ENCODE peak calls at places on chromosomes 16 and 17, in four cellular contexts. One of them, this sample, is unnamed.

GRCh38 chr16:86126891-86127290 is 227.9 kb downstream of the IRF8 start:
- DNase-seq in Peyer's patch: no peak
- DNase-seq in testis: no peak
- DNase-seq in prostate gland: no peak
- DNase-seq in this sample: no peak

GRCh38 chr16:22216191-22216831 is 10.2 kb downstream of the EEF2K start:
- DNase-seq in prostate gland: no peak
- DNase-seq in Peyer's patch: no peak
- DNase-seq in testis: no peak
- DNase-seq in this sample: peak; percentile 85

GRCh38 chr16:1137604-1138003 is 15.3 kb upstream of the CACNA1H start:
- DNase-seq in prostate gland: no peak
- DNase-seq in testis: peak; percentile 82
- DNase-seq in Peyer's patch: no peak
- DNase-seq in this sample: no peak

GRCh38 chr16:79928142-79928735 is 327.7 kb upstream of the MAF start:
- DNase-seq in Peyer's patch: no peak
- DNase-seq in prostate gland: no peak
- DNase-seq in testis: peak; percentile 53
- DNase-seq in this sample: no peak

GRCh38 chr16:75620326-75621169 is 2.5 kb downstream of the ADAT1 start:
- DNase-seq in prostate gland: no peak
- DNase-seq in Peyer's patch: no peak
- DNase-seq in testis: no peak
- DNase-seq in this sample: peak; percentile 88

GRCh38 chr16:24203675-24204074 is 52.5 kb upstream of the CACNG3 start:
- DNase-seq in testis: no peak
- DNase-seq in Peyer's patch: no peak
- DNase-seq in prostate gland: no peak
- DNase-seq in this sample: no peak

GRCh38 chr17:65918921-65919546 is 272.9 kb downstream of the CEP112 start:
- DNase-seq in prostate gland: no peak
- DNase-seq in Peyer's patch: no peak
- DNase-seq in testis: no peak
- DNase-seq in this sample: no peak

GRCh38 chr16:88548131-88548874 is 21.9 kb upstream of the ZC3H18 start:
- DNase-seq in testis: no peak
- DNase-seq in prostate gland: no peak
- DNase-seq in Peyer's patch: no peak
- DNase-seq in this sample: no peak

GRCh38 chr17:57077000-57077399 is 8.0 kb upstream of the AKAP1 start:
- DNase-seq in testis: no peak
- DNase-seq in Peyer's patch: no peak
- DNase-seq in prostate gland: no peak
- DNase-seq in this sample: no peak

GRCh38 chr16:73054732-73055481 is 7.0 kb upstream of the ZFHX3 start:
- DNase-seq in prostate gland: no peak
- DNase-seq in Peyer's patch: no peak
- DNase-seq in testis: no peak
- DNase-seq in this sample: no peak

DNA sequence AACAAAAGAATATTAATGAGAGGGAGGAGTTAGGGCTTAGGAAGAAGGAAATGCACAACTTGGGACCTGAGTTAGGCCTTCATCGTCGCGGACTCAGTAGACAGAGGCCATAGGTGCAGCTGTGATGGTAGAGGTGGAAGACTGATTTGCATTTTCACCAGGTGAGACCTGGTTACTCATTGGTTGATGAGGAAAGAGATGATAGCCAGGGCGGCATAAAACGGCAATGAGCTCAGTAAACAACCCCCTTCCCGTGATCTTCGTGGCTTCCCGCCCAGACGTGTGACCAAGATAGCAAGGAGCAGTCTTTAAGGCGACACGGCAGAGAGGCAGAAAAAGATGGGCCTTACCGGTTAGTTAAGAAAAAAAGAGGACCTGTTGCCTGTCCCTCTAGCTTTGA is at the start of gene TMC5:
- DNase-seq in prostate gland: peak; percentile 50
- DNase-seq in Peyer's patch: peak; percentile 84
- DNase-seq in testis: no peak
- DNase-seq in this sample: peak; percentile 72
- TF ChIP-seq POLR2A in prostate gland: no peak
- TF ChIP-seq POLR2A in Peyer's patch: peak; percentile 88
- TF ChIP-seq POLR2A in testis: no peak
- TF ChIP-seq POLR2A in this sample: no peak

DNA sequence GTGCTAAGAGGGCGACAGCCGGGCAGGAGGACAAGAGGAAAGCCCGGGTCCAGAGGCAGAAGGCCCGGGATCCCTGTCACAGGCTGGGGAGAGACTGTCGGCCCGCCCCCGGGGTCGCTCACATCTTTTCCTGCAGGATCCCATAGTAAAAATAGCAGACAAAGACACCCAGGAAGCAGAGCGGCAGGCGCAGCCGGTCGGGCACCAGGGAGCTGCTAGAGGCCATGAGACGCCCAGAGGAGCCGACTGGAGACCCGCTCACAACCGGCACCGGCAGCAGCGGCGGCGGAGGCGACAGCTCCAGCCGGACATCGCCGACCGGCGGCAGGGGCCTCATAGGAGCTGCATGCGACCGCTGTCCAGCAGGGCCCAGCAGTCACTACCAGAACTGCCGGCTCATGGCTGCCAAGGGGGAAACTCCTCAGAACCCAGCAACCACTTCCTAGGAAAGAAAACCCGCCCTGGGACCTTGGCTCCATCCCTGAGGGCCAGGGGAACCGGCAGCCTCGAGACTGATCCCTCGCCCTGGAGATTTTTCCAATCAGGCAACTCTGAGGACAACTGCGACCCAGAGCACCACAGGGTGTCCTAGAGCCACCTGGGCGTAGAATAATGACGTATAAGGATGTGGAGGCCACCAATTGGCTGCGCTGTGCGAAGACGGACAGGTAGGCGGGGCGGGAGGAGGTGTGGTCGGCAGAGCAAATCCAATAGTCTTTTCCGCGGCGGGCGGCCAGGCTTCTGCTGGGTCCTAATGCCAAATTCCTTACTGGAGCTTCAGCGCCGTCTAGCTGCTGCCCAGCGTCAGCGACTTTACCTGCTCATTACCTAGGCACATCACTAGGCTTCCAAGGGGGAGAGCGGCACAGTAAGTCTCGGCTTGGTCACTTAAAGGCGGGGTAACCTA is at the start of gene SLC35B1:
- DNase-seq in prostate gland: peak; percentile 99
- DNase-seq in Peyer's patch: peak; percentile 99
- DNase-seq in testis: peak; percentile 100
- DNase-seq in this sample: peak; percentile 99
- TF ChIP-seq POLR2A in prostate gland: no peak
- TF ChIP-seq POLR2A in Peyer's patch: peak; percentile 71
- TF ChIP-seq POLR2A in testis: no peak
- TF ChIP-seq POLR2A in this sample: peak; percentile 58

GRCh38 chr17:19746517-19746916 is 1.6 kb downstream of the ALDH3A1 start:
- DNase-seq in Peyer's patch: no peak
- DNase-seq in testis: no peak
- DNase-seq in prostate gland: no peak
- DNase-seq in this sample: no peak
- TF ChIP-seq POLR2A in Peyer's patch: no peak
- TF ChIP-seq POLR2A in testis: no peak
- TF ChIP-seq POLR2A in prostate gland: no peak
- TF ChIP-seq POLR2A in this sample: no peak

DNA sequence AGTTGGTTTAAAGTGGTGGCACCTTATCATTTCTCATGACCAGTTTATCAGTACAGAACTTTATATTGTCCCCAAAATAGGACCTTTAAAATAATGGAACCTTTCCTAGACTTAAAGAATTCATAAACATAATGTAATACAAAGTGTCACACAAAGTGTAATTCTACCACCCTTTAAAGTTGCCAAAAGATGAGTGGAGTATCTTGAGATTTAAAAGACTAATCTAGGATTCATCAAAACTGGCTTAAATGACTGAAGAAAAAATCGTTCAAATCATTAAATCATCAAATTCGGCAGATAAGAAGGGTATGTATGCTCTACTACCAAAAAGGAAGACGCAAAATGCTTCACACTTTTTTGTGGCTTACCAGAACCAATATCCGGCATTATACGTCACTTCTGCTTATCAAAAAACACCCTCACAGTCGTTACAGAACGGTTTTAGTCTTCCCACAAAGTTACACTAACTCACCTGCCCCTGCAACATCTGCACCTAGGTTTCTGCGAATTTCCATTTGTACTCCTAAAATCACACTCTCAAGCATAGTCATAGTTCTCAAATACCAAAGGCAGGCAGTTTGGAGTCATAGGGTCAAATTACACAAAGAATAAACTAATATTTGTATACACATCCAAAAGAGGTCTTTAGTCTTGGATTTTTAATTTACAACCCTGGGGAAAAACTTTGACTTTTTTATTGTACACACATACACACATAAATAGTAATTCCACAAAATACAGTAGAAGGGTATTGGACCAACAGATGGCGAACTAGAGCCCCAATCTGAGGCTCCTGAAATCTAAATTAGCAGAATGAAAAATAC is 1.4 kb upstream of the KANSL1 start:
- DNase-seq in testis: no peak
- DNase-seq in prostate gland: no peak
- DNase-seq in Peyer's patch: no peak
- DNase-seq in this sample: peak; percentile 78
- TF ChIP-seq POLR2A in testis: no peak
- TF ChIP-seq POLR2A in prostate gland: no peak
- TF ChIP-seq POLR2A in Peyer's patch: peak; percentile 32
- TF ChIP-seq POLR2A in this sample: no peak